ENCODE peak calls at places on chromosomes 12 and 14, in four cellular contexts. Z is aorta, W is astrocyte, K is pancreas. M is an unnamed sample.

GRCh38 chr12:123966596-123966995 is 6.0 kb downstream of the CCDC92 start:
- DNase-seq in W (peak; percentile 76), Z (no peak), K (no peak), M (no peak)

GRCh38 chr12:122873540-122873939 is 22.4 kb downstream of the VPS37B start:
- DNase-seq in Z (peak; percentile 46), K (no peak), W (no peak), M (no peak)

GRCh38 chr12:52867636-52868035 is 18.8 kb upstream of the KRT78 start:
- DNase-seq in K (no peak), Z (peak; percentile 86), W (no peak), M (peak; percentile 83)

GRCh38 chr12:1917172-1918070 is 1.0 kb downstream of the CACNA2D4 start:
- DNase-seq in Z (peak; percentile 55), W (no peak), K (peak; percentile 8), M (no peak)

GRCh38 chr14:104800600-104801283 is at the start of gene ZBTB42:
- DNase-seq in Z (peak; percentile 89), K (peak; percentile 88), W (peak; percentile 39), M (peak; percentile 93)

GRCh38 chr12:80709811-80710726 is 2.6 kb downstream of the MYF6 start:
- DNase-seq in K (no peak), Z (no peak), W (no peak), M (no peak)

GRCh38 chr12:29703528-29703927 is 80.2 kb downstream of the TMTC1 start:
- DNase-seq in W (no peak), K (no peak), Z (no peak), M (no peak)

GRCh38 chr12:18443768-18444437 is 182.6 kb downstream of the PIK3C2G start:
- DNase-seq in K (no peak), Z (no peak), W (peak; percentile 60), M (no peak)

GRCh38 chr12:91139981-91140659 is 28.8 kb upstream of the LUM start:
- DNase-seq in Z (no peak), K (no peak), W (peak; percentile 85), M (no peak)

GRCh38 chr12:130977046-130977758 is 23.5 kb downstream of the ADGRD1 start:
- DNase-seq in Z (no peak), W (no peak), K (no peak), M (no peak)

GRCh38 chr12:88298761-88299242 is 156.7 kb downstream of the TMTC3 start:
- DNase-seq in Z (no peak), W (peak; percentile 99), K (no peak), M (no peak)

GRCh38 chr12:109609256-109609821 is 35.7 kb downstream of the MVK start:
- DNase-seq in Z (no peak), W (no peak), K (no peak), M (no peak)

GRCh38 chr12:27822076-27822712 is 42.2 kb upstream of the MANSC4 start:
- DNase-seq in K (no peak), Z (no peak), W (peak; percentile 94), M (no peak)

GRCh38 chr14:68327231-68327630 is 465.6 kb downstream of the ZFP36L1 start:
- DNase-seq in W (no peak), K (no peak), Z (no peak), M (no peak)
- H3K36me3 ChIP-seq in W (no peaks in the 10 kb centered on the region), K (no peaks in the 10 kb centered on the region), Z (no peaks in the 10 kb centered on the region), M (no peaks in the 10 kb centered on the region)

GRCh38 chr12:32226768-32227167 is 120.1 kb downstream of the BICD1 start:
- DNase-seq in Z (no peak), W (no peak), K (no peak), M (no peak)
- H3K36me3 ChIP-seq in Z (no peaks in the 10 kb centered on the region), W (peaks cover 4% of the 10 kb centered on the region), K (no peaks in the 10 kb centered on the region), M (no peaks in the 10 kb centered on the region)

GRCh38 chr12:120175537-120175936 is 19.0 kb downstream of the GCN1 start:
- DNase-seq in K (no peak), Z (no peak), W (no peak), M (no peak)
- H3K36me3 ChIP-seq in K (peaks cover 10% of the 10 kb centered on the region), Z (peaks cover 25% of the 10 kb centered on the region), W (peaks cover 64% of the 10 kb centered on the region), M (peaks cover 41% of the 10 kb centered on the region)

DNA sequence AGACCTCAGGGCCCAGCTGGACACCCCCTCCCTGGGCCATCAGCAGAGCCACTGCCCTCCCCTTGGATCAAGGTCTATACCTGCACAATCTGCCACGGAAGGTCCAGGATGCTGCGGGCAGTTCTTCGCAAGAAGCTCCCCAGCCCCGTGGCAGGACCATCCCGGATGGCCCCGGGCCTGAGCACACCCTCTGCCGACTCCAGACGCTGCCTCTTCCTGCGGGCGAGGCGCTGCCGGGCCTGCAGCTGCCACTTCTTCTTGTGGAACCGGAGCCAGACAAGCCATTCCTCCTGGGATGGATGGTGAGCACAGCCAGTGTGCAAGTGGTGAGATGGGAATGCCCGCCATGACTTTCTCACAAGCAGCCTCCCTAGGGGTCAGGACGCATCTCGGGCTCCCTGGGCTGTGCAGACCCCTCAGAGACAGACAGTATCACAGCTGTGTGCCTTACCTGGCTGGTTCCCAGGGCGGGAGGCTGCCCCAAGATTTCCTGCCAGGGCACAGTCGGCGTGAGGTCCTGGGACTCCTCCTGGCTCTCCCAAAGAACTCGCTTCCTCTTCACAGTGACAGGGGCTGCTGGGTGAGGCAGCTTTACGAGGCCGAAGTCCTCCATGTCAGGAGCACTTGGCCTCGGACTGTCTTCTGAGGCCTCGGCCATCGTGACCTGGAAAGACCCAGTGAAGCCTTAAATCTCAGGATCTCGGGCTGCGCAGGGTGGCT is 30.8 kb downstream of the P2RX2 start:
- DNase-seq in K (no peak), W (no peak), Z (peak; percentile 66), M (peak; percentile 59)
- H3K36me3 ChIP-seq in K (no peaks in the 10 kb centered on the region), W (peaks cover 5% of the 10 kb centered on the region), Z (peaks cover 2% of the 10 kb centered on the region), M (no peaks in the 10 kb centered on the region)

GRCh38 chr14:32020882-32021281 is 56.2 kb upstream of the ARHGAP5 start:
- DNase-seq in W (no peak), K (no peak), Z (no peak), M (no peak)

GRCh38 chr14:32021341-32021740 is 55.8 kb upstream of the ARHGAP5 start:
- DNase-seq in K (no peak), W (no peak), Z (no peak), M (no peak)

GRCh38 chr14:32023540-32023939 is 53.6 kb upstream of the ARHGAP5 start:
- DNase-seq in K (no peak), Z (no peak), W (no peak), M (no peak)

GRCh38 chr14:32022938-32023466 is 54.1 kb upstream of the ARHGAP5 start:
- DNase-seq in W (no peak), K (no peak), Z (no peak), M (no peak)

GRCh38 chr14:32022525-32022924 is 54.6 kb upstream of the ARHGAP5 start:
- DNase-seq in Z (no peak), K (no peak), W (no peak), M (no peak)
- H3K36me3 ChIP-seq in Z (no peaks in the 10 kb centered on the region), K (no peaks in the 10 kb centered on the region), W (no peaks in the 10 kb centered on the region), M (no peaks in the 10 kb centered on the region)

M was measured in mucosa of descending colon.